ENCODE peak calls at places on chromosomes 4 and X, in four cellular contexts. T is thoracic aorta, G is HuH-7, F is Panc1. O is an unnamed sample.

GRCh38 chr4:84237008-84237407 is 262.1 kb downstream of the NKX6-1 start:
- DNase-seq in T (no peak), G (no peak), F (no peak), O (no peak)

GRCh38 chr4:55682295-55682694 is 46.2 kb upstream of the NMU start:
- DNase-seq in T (no peak), G (no peak), F (no peak), O (no peak)

GRCh38 chr4:73606465-73606974 is 13.7 kb downstream of the RASSF6 start:
- DNase-seq in T (no peak), G (no peak), F (no peak), O (no peak)

GRCh38 chrX:132206259-132206658 is 13.0 kb downstream of the RAP2C start:
- DNase-seq in T (no peak), G (no peak), F (no peak), O (no peak)

GRCh38 chr4:52250124-52250523 is 199.0 kb downstream of the SPATA18 start:
- DNase-seq in T (peak; percentile 61), G (no peak), F (no peak), O (no peak)

GRCh38 chrX:52359614-52360232 is 9.1 kb upstream of the XAGE2 start:
- DNase-seq in T (no peak), G (no peak), F (no peak), O (no peak)

GRCh38 chr4:178165909-178166308 is 723.7 kb upstream of the AGA start:
- DNase-seq in T (no peak), G (no peak), F (no peak), O (no peak)

GRCh38 chr4:185792384-185793146 is 19.4 kb downstream of the SORBS2 start:
- DNase-seq in T (no peak), G (no peak), F (no peak), O (no peak)

GRCh38 chr4:168645933-168646768 is 149.3 kb downstream of the PALLD start:
- DNase-seq in T (no peak), G (no peak), F (no peak), O (no peak)

GRCh38 chrX:16462912-16463311 is 187.0 kb upstream of the S100G start:
- DNase-seq in T (peak; percentile 2), G (no peak), F (no peak), O (no peak)

GRCh38 chrX:109742722-109743121 is 9.7 kb upstream of the ACSL4 start:
- DNase-seq in T (no peak), G (no peak), F (no peak), O (no peak)

GRCh38 chrX:149877636-149878035 is 3.3 kb upstream of the MAGEA8 start:
- DNase-seq in T (no peak), G (no peak), F (peak; percentile 18), O (no peak)

GRCh38 chr4:19164334-19164733 is 1087.4 kb upstream of the SLIT2 start:
- DNase-seq in T (no peak), G (no peak), F (no peak), O (no peak)

GRCh38 chr4:147480891-147481576 is at the start of gene EDNRA:
- DNase-seq in T (no peak), G (no peak), F (no peak), O (no peak)

GRCh38 chr4:143921160-143921559 is 15.8 kb upstream of the GYPE start:
- DNase-seq in T (no peak), G (no peak), F (no peak), O (no peak)

GRCh38 chr4:123816462-123816861 is 419.9 kb downstream of the SPRY1 start:
- DNase-seq in T (no peak), G (no peak), F (no peak), O (no peak)

GRCh38 chr4:136342666-136343065 is 1189.6 kb downstream of the PCDH18 start:
- DNase-seq in T (no peak), G (no peak), F (no peak), O (no peak)

GRCh38 chrX:17547658-17548057 is 172.7 kb downstream of the NHS start:
- DNase-seq in T (no peak), G (no peak), F (no peak), O (no peak)

GRCh38 chr4:2079006-2079405 is 19.9 kb downstream of the NAT8L start:
- DNase-seq in T (no peak), G (no peak), F (no peak), O (no peak)

GRCh38 chrX:24148118-24148517 is 1.4 kb upstream of the ZFX start:
- DNase-seq in T (no peak), G (no peak), F (no peak), O (no peak)

GRCh38 chr4:137664416-137664815 is 132.1 kb upstream of the PCDH18 start:
- DNase-seq in T (no peak), G (no peak), F (no peak), O (no peak)

GRCh38 chrX:46587753-46588171 is 14.2 kb downstream of the CHST7 start:
- DNase-seq in T (no peak), G (no peak), F (no peak), O (no peak)

GRCh38 chr4:111400736-111401135 is 744.5 kb upstream of the FAM241A start:
- DNase-seq in T (no peak), G (no peak), F (no peak), O (no peak)

GRCh38 chrX:111131572-111131971 is 35.6 kb downstream of the PAK3 start:
- DNase-seq in T (no peak), G (no peak), F (no peak), O (no peak)

GRCh38 chr4:123127218-123127617 is 204.8 kb upstream of the NUDT6 start:
- DNase-seq in T (no peak), G (no peak), F (no peak), O (no peak)

GRCh38 chr4:153777421-153777820 is 11.5 kb downstream of the SFRP2 start:
- DNase-seq in T (no peak), G (no peak), F (no peak), O (no peak)